ENCODE peak calls at places on chromosomes 2 and 18, in nine cellular contexts. G is progenitor cell of endocrine pancreas; N is stimulated activated CD4-positive, alpha-beta T cell treated with anti-CD3 and anti-CD28 coated beads, Interleukin-15, amount 100 ng/mL, for 24 hours; P is stimulated activated naive B cell treated with anti-CD40 and anti-IgM and Interleukin-4, amounts not matched to agents 10 μg/mL and 1 μg/mL and 100 μg/mL, for 72 hours; T is activated CD4-positive, CD25-positive, alpha-beta regulatory T cell treated with anti-CD3 and anti-CD28 coated beads, Interleukin-2, amount 50 U/mL, for 72 hours; V is Kasumi-1; Z is neural crest cell; O is T-helper 2 cell; U is bronchial epithelial cell. C is an unnamed sample.

GRCh38 chr2:144357623-144358400 is 162.1 kb downstream of the ZEB2 start:
- DNase-seq in G (no peak), N (peak; percentile 18), P (peak; percentile 51), T (no peak), V (no peak), Z (no peak), O (no peak), U (peak; percentile 98), C (no peak)

GRCh38 chr18:63606526-63606925 is 19.4 kb downstream of the SERPINB13 start:
- DNase-seq in G (no peak), N (no peak), P (no peak), T (no peak), V (no peak), Z (no peak), O (no peak), U (no peak), C (no peak)

GRCh38 chr2:179440642-179441251 is 176.1 kb upstream of the SESTD1 start:
- DNase-seq in G (no peak), N (no peak), P (no peak), T (no peak), V (peak; percentile 87), Z (no peak), O (no peak), U (peak; percentile 38), C (no peak)

GRCh38 chr18:10101729-10102128 is 187.9 kb downstream of the VAPA start:
- DNase-seq in G (no peak), N (no peak), P (no peak), T (no peak), V (no peak), Z (no peak), O (no peak), U (no peak), C (no peak)

GRCh38 chr2:70371753-70372152 is 69.9 kb upstream of the FAM136A start:
- DNase-seq in G (no peak), N (no peak), P (no peak), T (no peak), V (no peak), Z (no peak), O (no peak), U (peak; percentile 98), C (no peak)

GRCh38 chr18:67035026-67035425 is 431.1 kb upstream of the CDH19 start:
- DNase-seq in G (no peak), N (no peak), P (no peak), T (no peak), V (no peak), Z (no peak), O (no peak), U (peak; percentile 49), C (no peak)

GRCh38 chr18:3454365-3455089 is 4.6 kb downstream of the TGIF1 start:
- DNase-seq in G (no peak), N (peak; percentile 20), P (no peak), T (no peak), V (peak; percentile 81), Z (peak; percentile 26), O (no peak), U (peak; percentile 70), C (no peak)

GRCh38 chr2:84844141-84844540 is 36.7 kb downstream of the TRABD2A start:
- DNase-seq in G (no peak), N (peak; percentile 23), P (no peak), T (no peak), V (no peak), Z (no peak), O (no peak), U (no peak), C (no peak)

C was measured in CD14-positive monocyte.